ENCODE peak calls at places on chromosomes 3 and 15, in nine cellular contexts. H, J, S, B, I, M, G, Z and N are unnamed samples.

GRCh38 chr3:138461246-138461645 is 26.8 kb downstream of the ESYT3 start:
- DNase-seq in I (no peak), G (no peak), B (peak; percentile 43), M (no peak), H (no peak), S (no peak), Z (no peak), J (no peak), N (no peak)

GRCh38 chr15:23857028-23857641 is 170.0 kb upstream of the NDN start:
- DNase-seq in G (no peak), I (peak; percentile 16), S (peak; percentile 74), H (no peak), B (no peak), J (peak; percentile 13), Z (peak; percentile 82), M (peak; percentile 20), N (no peak)

GRCh38 chr3:46607603-46608028 is 4.7 kb upstream of the FAM240A start:
- DNase-seq in I (no peak), J (peak; percentile 10), B (no peak), G (no peak), Z (no peak), M (peak; percentile 3), H (no peak), S (no peak), N (no peak)

GRCh38 chr3:148992027-148992634 is 791 bp downstream of the GYG1 start:
- DNase-seq in H (no peak), M (peak; percentile 33), Z (peak; percentile 56), S (peak; percentile 80), B (peak; percentile 88), I (peak; percentile 58), J (peak; percentile 41), G (peak; percentile 20), N (no peak)

GRCh38 chr15:38252481-38253311 is at the start of gene SPRED1:
- DNase-seq in B (peak; percentile 95), J (peak; percentile 78), M (no peak), I (peak; percentile 86), S (peak; percentile 43), G (no peak), H (peak; percentile 50), Z (peak; percentile 75), N (no peak)

GRCh38 chr3:194156095-194156494 is 20.1 kb downstream of the HES1 start:
- DNase-seq in B (no peak), I (no peak), G (no peak), J (no peak), M (no peak), H (no peak), S (no peak), Z (no peak), N (no peak)

GRCh38 chr3:3743754-3744153 is 55.5 kb upstream of the LRRN1 start:
- DNase-seq in Z (no peak), G (no peak), H (no peak), M (no peak), I (no peak), B (no peak), J (no peak), S (no peak), N (no peak)

GRCh38 chr3:188546835-188547670 is 393.1 kb downstream of the LPP start:
- DNase-seq in H (no peak), M (peak; percentile 55), B (no peak), I (no peak), G (no peak), J (peak; percentile 78), S (no peak), Z (no peak), N (no peak)

GRCh38 chr15:69748131-69748530 is 295.5 kb downstream of the RPLP1 start:
- DNase-seq in S (no peak), I (no peak), G (no peak), Z (no peak), H (peak; percentile 34), B (no peak), J (no peak), M (no peak), N (no peak)

GRCh38 chr15:31483053-31483923 is 156.7 kb downstream of the KLF13 start:
- DNase-seq in S (no peak), H (peak; percentile 78), G (no peak), I (no peak), B (peak; percentile 85), J (peak; percentile 12), M (no peak), Z (no peak), N (no peak)

DNA sequence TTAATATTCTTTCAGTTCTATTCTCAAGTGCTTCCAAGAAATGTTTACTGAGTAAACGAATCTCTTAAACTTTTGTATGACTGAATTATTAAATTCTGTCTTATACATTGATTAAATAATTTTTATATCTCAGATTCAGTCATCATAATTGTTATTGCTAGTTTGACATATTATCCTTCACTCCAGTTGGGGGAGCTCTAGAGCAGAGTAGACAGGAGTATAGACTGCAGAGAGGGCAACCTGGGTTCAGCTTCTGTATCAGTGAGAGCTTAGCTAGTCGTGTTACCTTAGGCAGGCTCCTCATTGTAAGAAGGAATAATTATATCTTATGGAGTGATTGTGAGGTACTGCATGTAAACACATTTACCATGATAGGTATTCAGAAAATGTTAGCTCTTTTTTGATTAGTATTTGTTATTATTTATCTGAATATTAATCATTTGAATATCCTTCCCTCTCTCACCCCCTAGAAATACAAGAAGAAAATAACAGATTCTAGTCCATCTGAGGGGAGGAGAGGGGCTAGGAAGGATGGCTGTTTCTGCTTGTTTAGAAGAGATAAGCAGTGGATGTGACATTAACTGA is 31.0 kb upstream of the ZCWPW2 start:
- DNase-seq in G (no peak), B (no peak), M (peak; percentile 35), H (no peak), S (peak; percentile 35), I (no peak), Z (no peak), J (peak; percentile 60), N (no peak)
- TF ChIP-seq CTCF in G (peak; percentile 33), B (no peak), M (peak; percentile 63), H (peak; percentile 91), S (peak; percentile 55), I (peak; percentile 32), Z (peak; percentile 53), J (peak; percentile 68), N (no peak)

GRCh38 chr15:81814882-81815455 is 230.8 kb downstream of the MEX3B start:
- DNase-seq in J (no peak), H (no peak), B (no peak), G (no peak), M (no peak), I (no peak), S (no peak), Z (no peak), N (no peak)

GRCh38 chr15:81809543-81809942 is 236.3 kb downstream of the MEX3B start:
- DNase-seq in H (no peak), Z (peak; percentile 18), S (peak; percentile 54), M (no peak), G (no peak), I (no peak), J (peak; percentile 5), B (no peak), N (no peak)

DNA sequence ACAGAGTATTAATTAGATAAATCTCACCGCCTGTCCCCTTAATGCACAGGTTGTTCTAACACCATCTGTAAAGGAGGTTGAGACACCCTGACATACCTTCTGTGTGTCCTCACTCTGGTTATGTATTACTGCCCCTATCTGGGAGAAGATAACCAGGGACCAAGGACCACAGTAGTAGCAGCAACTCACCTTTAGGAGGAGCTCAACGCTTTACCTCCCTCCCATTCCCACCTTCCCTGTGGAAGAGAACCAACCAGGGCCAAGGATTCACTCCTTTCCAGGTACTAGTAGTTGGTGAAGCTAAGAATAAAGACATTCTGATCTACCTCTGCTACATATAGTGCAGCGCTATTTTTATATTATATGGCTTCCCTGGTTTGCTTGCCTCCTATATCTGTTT is 232.6 kb downstream of the MEX3B start:
- DNase-seq in Z (no peak), G (no peak), H (no peak), S (peak; percentile 58), J (no peak), M (peak; percentile 2), B (no peak), I (no peak), N (no peak)
- TF ChIP-seq CTCF in Z (no peak), G (no peak), H (no peak), S (peak; percentile 85), J (no peak), M (peak; percentile 59), B (no peak), I (no peak), N (no peak)

GRCh38 chr3:126531051-126531330 is 7.0 kb downstream of the CHST13 start:
- DNase-seq in H (no peak), G (no peak), Z (no peak), I (no peak), B (no peak), S (no peak), J (no peak), M (no peak), N (no peak)

GRCh38 chr3:126529585-126530170 is 5.7 kb downstream of the CHST13 start:
- DNase-seq in G (no peak), Z (no peak), M (no peak), S (no peak), B (no peak), I (no peak), J (no peak), H (no peak), N (no peak)

GRCh38 chr3:126528800-126529541 is 5.0 kb downstream of the CHST13 start:
- DNase-seq in M (no peak), S (no peak), B (no peak), Z (peak; percentile 10), I (peak; percentile 46), J (peak; percentile 50), H (no peak), G (no peak), N (no peak)

GRCh38 chr3:126528419-126528799 is 4.5 kb downstream of the CHST13 start:
- DNase-seq in G (no peak), B (no peak), S (no peak), H (no peak), M (no peak), I (no peak), Z (peak; percentile 1), J (no peak), N (no peak)

DNA sequence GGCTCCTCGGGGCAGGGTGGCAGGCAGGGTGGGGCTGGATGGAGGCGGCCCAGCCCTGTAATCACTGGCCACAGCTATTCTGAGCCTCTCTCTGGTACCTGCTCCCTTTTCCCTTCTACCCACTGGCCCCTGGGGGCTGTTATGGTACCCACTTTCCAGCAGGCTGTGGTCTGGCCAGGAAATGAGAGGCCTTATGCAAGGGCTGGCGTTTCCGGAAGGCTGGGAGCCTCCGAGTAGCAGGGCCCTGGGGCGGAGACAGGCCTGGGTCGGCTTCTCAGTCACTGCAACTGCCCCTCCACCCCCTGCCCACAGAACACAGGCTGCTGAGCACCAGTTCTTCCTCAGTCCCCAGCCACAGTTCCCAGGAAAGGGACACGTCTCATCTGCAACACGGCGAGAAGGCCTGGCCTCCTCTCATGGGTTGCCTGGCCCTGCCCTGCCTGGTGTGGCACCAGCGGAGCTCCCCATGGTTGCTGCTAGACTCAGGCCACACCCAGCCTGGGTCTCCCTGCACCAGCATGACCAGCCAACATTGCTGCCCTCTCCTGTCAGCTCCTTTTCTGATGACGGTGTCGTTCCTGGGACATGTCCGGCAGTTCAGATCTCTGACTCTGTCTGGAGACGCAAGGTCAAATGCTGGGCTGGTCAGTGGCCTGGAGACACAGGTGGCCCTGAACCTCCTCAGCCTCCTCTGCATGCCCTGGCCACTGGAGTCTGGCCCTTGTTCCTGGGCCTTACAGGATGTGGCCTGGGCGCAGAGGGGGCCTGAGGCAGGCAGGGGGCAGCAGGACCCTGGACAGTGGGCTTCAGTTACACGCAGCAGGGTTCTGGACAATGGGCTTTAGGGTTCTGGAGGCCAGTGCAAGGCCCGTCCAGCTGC is 6.5 kb downstream of the CHST13 start:
- DNase-seq in Z (peak; percentile 13), S (no peak), M (no peak), G (no peak), H (no peak), J (no peak), B (no peak), I (no peak), N (no peak)
- TF ChIP-seq CTCF in Z (no peak), S (peak; percentile 41), M (no peak), G (no peak), H (no peak), J (no peak), B (no peak), I (no peak), N (no peak)

GRCh38 chr3:34387831-34388564 is 589.6 kb downstream of the PDCD6IP start:
- DNase-seq in J (no peak), B (no peak), Z (no peak), S (no peak), G (no peak), I (no peak), H (no peak), M (no peak), N (no peak)
- TF ChIP-seq CTCF in J (no peak), B (no peak), Z (no peak), S (peak; percentile 14), G (no peak), I (no peak), H (no peak), M (no peak), N (no peak)